ENCODE peak calls at places on chromosomes 4 and X, in eight cellular contexts. G is stimulated activated CD8-positive, alpha-beta memory T cell treated with anti-CD3 and anti-CD28 coated beads, Interleukin-7, amount 100 ng/mL, for 4 hours; P is kidney glomerular epithelial cell; B is HS-5; F is ACHN; E is astrocyte of the spinal cord; D is heart right ventricle; T is NCI-H510A treated with DMSO at 0.1 percent for 48 hours. Y is an unnamed sample.

GRCh38 chr4:182144621-182145359 is 98.4 kb upstream of the TENM3 start:
- DNase-seq in G (no peak), P (no peak), B (no peak), F (peak; percentile 31), E (peak; percentile 6), D (no peak), T (no peak), Y (no peak)

GRCh38 chr4:146073517-146073916 is 102.0 kb upstream of the LSM6 start:
- DNase-seq in G (no peak), P (no peak), B (no peak), F (no peak), E (no peak), D (no peak), T (no peak), Y (no peak)

GRCh38 chr4:138707746-138708145 is 307.8 kb upstream of the NOCT start:
- DNase-seq in G (no peak), P (peak; percentile 23), B (no peak), F (no peak), E (no peak), D (no peak), T (no peak), Y (no peak)

GRCh38 chr4:5923306-5923830 is 30.5 kb upstream of the CRMP1 start:
- DNase-seq in G (no peak), P (no peak), B (no peak), F (no peak), E (no peak), D (no peak), T (no peak), Y (peak; percentile 41)

GRCh38 chr4:156128616-156129015 is 174.9 kb upstream of the CTSO start:
- DNase-seq in G (no peak), P (no peak), B (no peak), F (no peak), E (no peak), D (no peak), T (no peak), Y (no peak)

GRCh38 chrX:132393090-132393884 is 95.6 kb downstream of the MBNL3 start:
- DNase-seq in G (no peak), P (no peak), B (no peak), F (no peak), E (no peak), D (no peak), T (no peak), Y (no peak)

GRCh38 chr4:15144249-15144966 is 142.1 kb downstream of the CPEB2 start:
- DNase-seq in G (no peak), P (no peak), B (no peak), F (no peak), E (no peak), D (peak; percentile 8), T (peak; percentile 18), Y (no peak)

GRCh38 chr4:153641532-153641931 is 42.5 kb upstream of the TLR2 start:
- DNase-seq in G (no peak), P (no peak), B (no peak), F (no peak), E (no peak), D (no peak), T (no peak), Y (no peak)

GRCh38 chr4:130808492-130808891 is 1712.5 kb downstream of the C4orf33 start:
- DNase-seq in G (no peak), P (peak; percentile 5), B (no peak), F (peak; percentile 29), E (peak; percentile 38), D (no peak), T (peak; percentile 0), Y (peak; percentile 22)

GRCh38 chrX:124211312-124211942 is 121.0 kb upstream of the TEX13D start:
- DNase-seq in G (no peak), P (peak; percentile 45), B (no peak), F (peak; percentile 21), E (no peak), D (no peak), T (peak; percentile 57), Y (peak; percentile 0)

GRCh38 chr4:81404294-81404693 is 67.4 kb downstream of the RASGEF1B start:
- DNase-seq in G (no peak), P (no peak), B (no peak), F (no peak), E (no peak), D (no peak), T (no peak), Y (no peak)

GRCh38 chrX:22594771-22595170 is 322.1 kb downstream of the CBLL2 start:
- DNase-seq in G (no peak), P (no peak), B (no peak), F (no peak), E (no peak), D (no peak), T (no peak), Y (no peak)

GRCh38 chr4:76023381-76023780 is at the start of gene CXCL10:
- DNase-seq in G (no peak), P (no peak), B (no peak), F (no peak), E (no peak), D (no peak), T (no peak), Y (peak; percentile 7)

GRCh38 chr4:158534727-158535126 is 13.0 kb downstream of the RXFP1 start:
- DNase-seq in G (no peak), P (no peak), B (no peak), F (no peak), E (no peak), D (no peak), T (no peak), Y (no peak)

GRCh38 chr4:106238819-106239420 is 77.1 kb downstream of the TBCK start:
- DNase-seq in G (no peak), P (peak; percentile 33), B (no peak), F (peak; percentile 56), E (peak; percentile 49), D (peak; percentile 7), T (peak; percentile 1), Y (peak; percentile 31)

GRCh38 chrX:147522986-147523385 is 388.7 kb upstream of the FMR1 start:
- DNase-seq in G (no peak), P (no peak), B (no peak), F (no peak), E (no peak), D (no peak), T (no peak), Y (no peak)

GRCh38 chr4:152894673-152895072 is 41.5 kb upstream of the FHDC1 start:
- DNase-seq in G (no peak), P (no peak), B (peak; percentile 31), F (no peak), E (peak; percentile 57), D (no peak), T (no peak), Y (peak; percentile 4)

GRCh38 chr4:37464373-37464772 is 219.8 kb downstream of the NWD2 start:
- DNase-seq in G (no peak), P (no peak), B (no peak), F (no peak), E (no peak), D (no peak), T (no peak), Y (no peak)

GRCh38 chr4:76156635-76157034 is 8.4 kb upstream of the NUP54 start:
- DNase-seq in G (no peak), P (no peak), B (no peak), F (no peak), E (no peak), D (no peak), T (peak; percentile 6), Y (no peak)

GRCh38 chr4:174550541-174550940 is 28.3 kb upstream of the HPGD start:
- DNase-seq in G (no peak), P (no peak), B (no peak), F (no peak), E (no peak), D (no peak), T (no peak), Y (no peak)

GRCh38 chrX:101410461-101410860 is 2.4 kb downstream of the HNRNPH2 start:
- DNase-seq in G (no peak), P (no peak), B (no peak), F (no peak), E (no peak), D (no peak), T (no peak), Y (no peak)

GRCh38 chr4:7366958-7367353 is 67.8 kb downstream of the PSAPL1 start:
- DNase-seq in G (no peak), P (no peak), B (no peak), F (no peak), E (no peak), D (no peak), T (no peak), Y (no peak)

GRCh38 chrX:30702736-30703135 is 49.5 kb downstream of the GK start:
- DNase-seq in G (no peak), P (peak; percentile 15), B (peak; percentile 8), F (no peak), E (peak; percentile 36), D (no peak), T (no peak), Y (peak; percentile 4)

GRCh38 chr4:159480826-159481225 is 377.9 kb downstream of the RAPGEF2 start:
- DNase-seq in G (no peak), P (no peak), B (no peak), F (no peak), E (no peak), D (no peak), T (no peak), Y (no peak)

GRCh38 chr4:15398001-15398400 is 29.8 kb upstream of the C1QTNF7 start:
- DNase-seq in G (no peak), P (no peak), B (no peak), F (no peak), E (no peak), D (no peak), T (no peak), Y (no peak)

GRCh38 chr4:115042496-115042895 is 70.9 kb downstream of the NDST4 start:
- DNase-seq in G (no peak), P (no peak), B (no peak), F (no peak), E (no peak), D (no peak), T (no peak), Y (no peak)

GRCh38 chrX:39577976-39578962 is 519.5 kb downstream of the BCOR start:
- DNase-seq in G (peak; percentile 27), P (no peak), B (no peak), F (no peak), E (no peak), D (peak; percentile 10), T (no peak), Y (no peak)

GRCh38 chr4:150256841-150257273 is 178.6 kb downstream of the DCLK2 start:
- DNase-seq in G (no peak), P (no peak), B (no peak), F (no peak), E (no peak), D (no peak), T (no peak), Y (no peak)

GRCh38 chrX:103012945-103013344 is 51.0 kb downstream of the BEX1 start:
- DNase-seq in G (no peak), P (no peak), B (no peak), F (no peak), E (no peak), D (no peak), T (no peak), Y (no peak)

GRCh38 chrX:1387141-1387776 is 4.7 kb downstream of the SLC25A6 start:
- DNase-seq in G (no peak), P (no peak), B (no peak), F (no peak), E (no peak), D (no peak), T (no peak), Y (no peak)

GRCh38 chrX:136194546-136194945 is 47.2 kb downstream of the FHL1 start:
- DNase-seq in G (no peak), P (peak; percentile 41), B (no peak), F (no peak), E (no peak), D (no peak), T (no peak), Y (no peak)

GRCh38 chr4:155807021-155807420 is 48.2 kb downstream of the GUCY1B1 start:
- DNase-seq in G (no peak), P (no peak), B (no peak), F (no peak), E (peak; percentile 85), D (no peak), T (no peak), Y (no peak)

GRCh38 chr4:25883565-25883964 is 20.8 kb upstream of the SEL1L3 start:
- DNase-seq in G (no peak), P (no peak), B (no peak), F (no peak), E (no peak), D (no peak), T (no peak), Y (no peak)

GRCh38 chr4:76365636-76366035 is 55.3 kb downstream of the CCDC158 start:
- DNase-seq in G (no peak), P (no peak), B (no peak), F (no peak), E (peak; percentile 5), D (no peak), T (no peak), Y (no peak)

Y was measured in A172.